ENCODE peak calls at places on chromosomes 3 and 15, in seven cellular contexts. T is HepG2, G is HCT116, X is K562, Z is GM12878, U is H1, B is SK-N-SH. P is an unnamed sample.

GRCh38 chr15:64681424-64682024 is 93.9 kb downstream of the RBPMS2 start:
- DNase-seq in T (peak; percentile 72), G (peak; percentile 61), X (peak; percentile 73), Z (no peak), U (no peak), B (peak; percentile 89), P (peak; percentile 85)

GRCh38 chr3:150469931-150470740 is 62.0 kb downstream of the TSC22D2 start:
- DNase-seq in T (no peak), G (peak; percentile 21), X (no peak), Z (no peak), U (no peak), B (no peak), P (peak; percentile 80)

GRCh38 chr3:107661447-107662108 is 138.8 kb downstream of the BBX start:
- DNase-seq in T (no peak), G (no peak), X (no peak), Z (no peak), U (no peak), B (no peak), P (no peak)

GRCh38 chr3:99532246-99532645 is 106.1 kb upstream of the COL8A1 start:
- DNase-seq in T (peak; percentile 29), G (peak; percentile 31), X (peak; percentile 37), Z (no peak), U (peak; percentile 73), B (peak; percentile 8), P (no peak)

GRCh38 chr3:64530434-64531049 is 157.3 kb downstream of the ADAMTS9 start:
- DNase-seq in T (peak; percentile 18), G (peak; percentile 21), X (peak; percentile 40), Z (no peak), U (peak; percentile 88), B (peak; percentile 49), P (peak; percentile 27)

GRCh38 chr3:67037615-67038014 is 39.5 kb downstream of the KBTBD8 start:
- DNase-seq in T (no peak), G (no peak), X (peak; percentile 33), Z (no peak), U (no peak), B (no peak), P (no peak)

GRCh38 chr3:177468816-177469590 is 271.7 kb upstream of the TBL1XR1 start:
- DNase-seq in T (no peak), G (no peak), X (no peak), Z (no peak), U (no peak), B (no peak), P (no peak)

GRCh38 chr15:33044598-33044997 is 149.9 kb downstream of the FMN1 start:
- DNase-seq in T (no peak), G (no peak), X (no peak), Z (no peak), U (no peak), B (no peak), P (no peak)

GRCh38 chr15:67158367-67158766 is 93.0 kb downstream of the SMAD3 start:
- DNase-seq in T (no peak), G (no peak), X (no peak), Z (no peak), U (no peak), B (no peak), P (no peak)

GRCh38 chr3:107373896-107374295 is 3.3 kb upstream of the CCDC54 start:
- DNase-seq in T (no peak), G (no peak), X (no peak), Z (no peak), U (no peak), B (no peak), P (no peak)

GRCh38 chr3:62252614-62253147 is 120.7 kb downstream of the FEZF2 start:
- DNase-seq in T (no peak), G (no peak), X (no peak), Z (no peak), U (no peak), B (no peak), P (no peak)

GRCh38 chr3:112116777-112117186 is 16.3 kb downstream of the GCSAM start:
- DNase-seq in T (no peak), G (no peak), X (no peak), Z (no peak), U (no peak), B (no peak), P (no peak)

GRCh38 chr3:97692831-97693230 is 71.7 kb upstream of the ARL6 start:
- DNase-seq in T (no peak), G (no peak), X (no peak), Z (no peak), U (no peak), B (no peak), P (no peak)

GRCh38 chr3:120506828-120507774 is 56.3 kb upstream of the FSTL1 start:
- DNase-seq in T (peak; percentile 32), G (peak; percentile 13), X (peak; percentile 17), Z (no peak), U (peak; percentile 59), B (peak; percentile 34), P (peak; percentile 58)

GRCh38 chr3:24302382-24302781 is 192.3 kb downstream of the THRB start:
- DNase-seq in T (no peak), G (no peak), X (no peak), Z (no peak), U (no peak), B (no peak), P (no peak)

GRCh38 chr15:88525418-88525817 is 21.1 kb downstream of the DET1 start:
- DNase-seq in T (no peak), G (no peak), X (no peak), Z (no peak), U (no peak), B (no peak), P (no peak)

GRCh38 chr3:168977696-168978374 is 685.7 kb downstream of the MECOM start:
- DNase-seq in T (no peak), G (no peak), X (no peak), Z (no peak), U (no peak), B (no peak), P (no peak)
- TF ChIP-seq JUND in T (no peak), G (no peak), X (no peak), Z (no peak), U (no peak), B (no peak), P (no peak)

GRCh38 chr3:116111765-116112164 is 333.5 kb downstream of the LSAMP start:
- DNase-seq in T (no peak), G (no peak), X (no peak), Z (no peak), U (no peak), B (no peak), P (no peak)

DNA sequence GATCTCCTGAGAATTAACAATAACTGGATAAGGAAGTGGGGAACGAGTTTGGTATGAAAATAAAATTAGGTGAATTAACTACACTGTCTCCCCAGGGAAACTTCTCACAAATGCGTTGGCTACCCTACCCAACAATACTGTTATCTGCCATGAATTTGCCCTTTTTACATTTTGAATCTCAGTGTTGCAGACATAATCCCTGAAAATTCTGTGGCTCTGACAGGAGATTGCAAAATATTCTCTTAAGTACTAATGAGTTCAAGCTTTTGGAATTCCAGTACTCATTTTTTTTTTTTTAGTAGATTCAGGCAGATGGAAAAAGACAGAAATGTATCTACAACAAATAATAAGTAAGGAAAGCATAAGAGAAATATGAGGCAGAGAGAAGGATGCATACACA is 332.6 kb downstream of the LSAMP start:
- DNase-seq in T (no peak), G (no peak), X (no peak), Z (no peak), U (no peak), B (no peak), P (no peak)
- TF ChIP-seq JUND in T (no peak), G (no peak), X (no peak), Z (no peak), U (no peak), B (no peak), P (no peak)

DNA sequence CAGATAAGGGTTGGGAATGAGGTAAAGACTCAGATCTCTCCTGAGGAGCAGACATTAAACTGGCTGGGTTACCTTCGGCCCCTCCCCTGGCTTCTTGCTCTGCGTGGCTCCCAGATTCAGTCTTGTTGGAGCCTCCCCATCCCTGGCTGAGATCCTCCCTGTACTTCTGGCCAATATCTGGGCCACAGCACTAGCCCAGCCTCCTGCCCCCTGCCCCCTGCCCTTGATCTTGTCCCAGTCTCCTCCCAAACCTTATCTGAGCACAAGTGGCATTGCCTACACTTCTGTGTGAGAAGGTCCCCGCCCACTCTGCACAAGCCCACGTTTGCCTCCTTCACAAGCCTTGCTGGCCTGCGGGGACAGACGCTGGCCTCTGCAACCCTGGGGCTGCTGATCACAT is 16.8 kb downstream of the PLA2G4F start:
- DNase-seq in T (no peak), G (no peak), X (no peak), Z (no peak), U (no peak), B (no peak), P (no peak)
- TF ChIP-seq JUND in T (no peak), G (no peak), X (no peak), Z (no peak), U (no peak), B (no peak), P (no peak)

GRCh38 chr15:78162038-78162437 is 12.9 kb downstream of the IDH3A start:
- DNase-seq in T (no peak), G (no peak), X (no peak), Z (no peak), U (no peak), B (no peak), P (no peak)
- TF ChIP-seq JUND in T (no peak), G (no peak), X (no peak), Z (no peak), U (no peak), B (no peak), P (no peak)

GRCh38 chr3:105715372-105715771 is 153.4 kb downstream of the CBLB start:
- DNase-seq in T (no peak), G (no peak), X (no peak), Z (no peak), U (no peak), B (no peak), P (no peak)
- TF ChIP-seq JUND in T (no peak), G (no peak), X (no peak), Z (no peak), U (no peak), B (no peak), P (no peak)

GRCh38 chr3:42911551-42911950 is 5.6 kb downstream of the ZNF662 start:
- DNase-seq in T (no peak), G (no peak), X (no peak), Z (no peak), U (no peak), B (no peak), P (no peak)

DNA sequence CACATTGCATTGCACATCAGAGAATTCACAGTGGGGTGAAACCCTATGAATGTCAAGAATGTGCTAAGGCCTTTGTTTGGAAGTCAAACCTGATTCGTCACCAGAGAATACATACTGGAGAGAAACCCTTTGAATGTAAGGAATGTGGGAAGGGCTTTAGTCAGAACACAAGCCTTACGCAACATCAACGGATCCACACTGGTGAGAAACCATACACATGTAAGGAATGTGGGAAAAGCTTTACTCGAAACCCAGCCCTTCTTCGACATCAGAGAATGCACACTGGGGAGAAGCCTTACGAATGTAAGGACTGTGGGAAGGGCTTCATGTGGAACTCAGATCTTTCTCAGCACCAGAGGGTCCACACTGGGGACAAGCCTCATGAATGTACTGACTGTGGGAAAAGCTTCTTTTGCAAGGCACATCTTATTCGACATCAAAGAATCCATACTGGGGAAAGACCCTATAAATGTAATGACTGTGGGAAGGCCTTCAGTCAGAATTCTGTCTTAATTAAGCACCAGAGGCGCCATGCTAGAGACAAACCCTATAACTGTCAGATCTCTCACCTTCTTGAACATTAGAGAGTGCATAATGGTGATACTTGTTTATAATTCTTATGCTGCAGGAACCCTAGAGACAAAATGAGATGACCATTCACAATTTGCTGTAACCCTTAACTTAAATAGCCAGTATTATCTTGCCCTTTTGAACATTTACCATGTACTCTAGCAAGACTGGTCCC is 9.0 kb downstream of the ZNF662 start:
- DNase-seq in T (peak; percentile 92), G (no peak), X (no peak), Z (no peak), U (no peak), B (no peak), P (no peak)
- TF ChIP-seq JUND in T (no peak), G (no peak), X (no peak), Z (no peak), U (no peak), B (no peak), P (no peak)